ENCODE peak calls at places on chromosomes 11 and 22, in nine cellular contexts. V is gastrocnemius medialis, W is K562, R is stomach, L is uterus, O is upper lobe of right lung, E is colonic mucosa, F is RWPE2, Z is tibial nerve. P is an unnamed sample.

GRCh38 chr22:23229646-23230045 is 49.3 kb downstream of the BCR start:
- DNase-seq in V (no peak), W (peak; percentile 61), R (no peak), L (no peak), O (no peak), E (no peak), F (no peak), Z (no peak), P (no peak)

GRCh38 chr11:64207247-64208085 is 945 bp downstream of the FERMT3 start:
- DNase-seq in V (peak; percentile 58), W (peak; percentile 89), R (peak; percentile 55), L (peak; percentile 72), O (peak; percentile 83), E (peak; percentile 57), F (no peak), Z (peak; percentile 36), P (peak; percentile 81)

GRCh38 chr11:113603277-113604059 is 102.6 kb downstream of the TMPRSS5 start:
- DNase-seq in V (peak; percentile 77), W (no peak), R (no peak), L (peak; percentile 22), O (no peak), E (no peak), F (no peak), Z (no peak), P (peak; percentile 72)

GRCh38 chr22:44930711-44931035 is 79.1 kb downstream of the PHF21B start:
- DNase-seq in V (no peak), W (no peak), R (no peak), L (no peak), O (no peak), E (no peak), F (no peak), Z (no peak), P (no peak)

GRCh38 chr22:46754110-46754799 is 8.2 kb upstream of the TBC1D22A start:
- DNase-seq in V (peak; percentile 96), W (peak; percentile 62), R (peak; percentile 94), L (peak; percentile 82), O (peak; percentile 91), E (peak; percentile 94), F (peak; percentile 93), Z (peak; percentile 83), P (peak; percentile 99)

GRCh38 chr11:45692808-45693453 is 27.5 kb upstream of the CHST1 start:
- DNase-seq in V (no peak), W (no peak), R (no peak), L (no peak), O (no peak), E (no peak), F (no peak), Z (no peak), P (no peak)

GRCh38 chr11:126378763-126379162 is 23.3 kb downstream of the ST3GAL4 start:
- DNase-seq in V (no peak), W (no peak), R (no peak), L (no peak), O (no peak), E (no peak), F (no peak), Z (no peak), P (no peak)

GRCh38 chr11:6387811-6388599 is 2.3 kb upstream of the SMPD1 start:
- DNase-seq in V (no peak), W (no peak), R (no peak), L (no peak), O (no peak), E (peak; percentile 36), F (no peak), Z (no peak), P (no peak)

GRCh38 chr22:42932197-42932519 is 75.1 kb upstream of the ARFGAP3 start:
- DNase-seq in V (no peak), W (no peak), R (no peak), L (no peak), O (no peak), E (no peak), F (no peak), Z (no peak), P (no peak)

GRCh38 chr22:45918455-45919370 is 58.2 kb downstream of the WNT7B start:
- DNase-seq in V (no peak), W (no peak), R (peak; percentile 41), L (no peak), O (no peak), E (no peak), F (peak; percentile 92), Z (no peak), P (no peak)

GRCh38 chr11:34345012-34345804 is 12.6 kb downstream of the ABTB2 start:
- DNase-seq in V (peak; percentile 51), W (no peak), R (peak; percentile 49), L (peak; percentile 69), O (no peak), E (peak; percentile 62), F (peak; percentile 81), Z (peak; percentile 30), P (peak; percentile 76)

GRCh38 chr22:38461057-38461413 is 6.0 kb upstream of the KCNJ4 start:
- DNase-seq in V (no peak), W (no peak), R (no peak), L (no peak), O (no peak), E (no peak), F (no peak), Z (no peak), P (no peak)

GRCh38 chr11:83035070-83035854 is 36.4 kb downstream of the RAB30 start:
- DNase-seq in V (peak; percentile 82), W (no peak), R (no peak), L (no peak), O (no peak), E (no peak), F (no peak), Z (no peak), P (no peak)

GRCh38 chr11:67303132-67303988 is at the start of gene SSH3:
- DNase-seq in V (peak; percentile 75), W (no peak), R (peak; percentile 91), L (peak; percentile 64), O (peak; percentile 94), E (peak; percentile 90), F (peak; percentile 85), Z (peak; percentile 47), P (no peak)

GRCh38 chr11:1224491-1225385 is 1.9 kb downstream of the MUC5B start:
- DNase-seq in V (no peak), W (peak; percentile 36), R (no peak), L (no peak), O (peak; percentile 56), E (peak; percentile 84), F (peak; percentile 44), Z (no peak), P (no peak)

GRCh38 chr22:40385041-40385782 is 14.8 kb downstream of the SGSM3 start:
- DNase-seq in V (no peak), W (no peak), R (no peak), L (no peak), O (no peak), E (no peak), F (no peak), Z (no peak), P (peak; percentile 38)

GRCh38 chr11:92632510-92632909 is 336.9 kb upstream of the MTNR1B start:
- DNase-seq in V (no peak), W (no peak), R (no peak), L (no peak), O (no peak), E (no peak), F (no peak), Z (no peak), P (no peak)

GRCh38 chr11:15800121-15800800 is 556.1 kb downstream of the SOX6 start:
- DNase-seq in V (peak; percentile 20), W (no peak), R (peak; percentile 50), L (no peak), O (peak; percentile 69), E (peak; percentile 26), F (peak; percentile 66), Z (peak; percentile 46), P (peak; percentile 70)

GRCh38 chr11:67376873-67377808 is 3.7 kb upstream of the CLCF1 start:
- DNase-seq in V (no peak), W (no peak), R (no peak), L (peak; percentile 21), O (no peak), E (no peak), F (no peak), Z (no peak), P (no peak)

DNA sequence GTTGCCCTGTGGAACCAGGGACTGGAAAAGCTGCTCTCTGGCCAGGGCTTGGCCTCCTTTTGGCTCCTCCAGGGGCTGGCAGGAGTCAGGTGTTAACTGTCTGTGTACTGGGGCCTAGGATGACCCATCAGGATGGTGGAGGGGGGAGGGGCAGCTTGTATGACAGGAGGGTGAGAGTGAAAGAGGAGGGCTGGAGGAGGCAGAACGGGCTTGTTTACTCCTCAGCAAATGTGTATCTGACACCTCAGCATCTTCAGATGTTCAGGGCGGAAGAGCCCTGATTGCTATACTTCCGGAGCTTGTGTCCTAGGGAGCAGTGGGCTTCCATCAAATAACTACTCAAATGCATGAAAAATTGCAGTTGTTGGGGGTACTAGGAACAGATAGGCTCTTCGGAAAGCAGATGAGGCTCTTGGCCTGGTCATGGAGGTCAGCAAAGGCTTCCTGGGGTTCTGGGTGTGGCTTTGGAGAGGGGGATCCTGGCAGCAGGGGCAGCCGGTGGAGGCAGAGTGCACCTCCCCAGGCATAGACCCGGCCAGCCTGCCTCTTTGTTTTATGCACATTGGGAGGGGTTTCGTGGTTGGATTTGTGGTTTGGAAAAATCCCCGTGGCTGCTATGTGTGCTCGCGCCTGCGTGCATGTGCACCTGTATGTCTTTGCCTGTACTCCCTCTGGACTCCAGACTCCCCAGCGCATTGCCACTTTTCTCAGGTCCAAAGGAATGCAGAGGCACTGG is 31.2 kb downstream of the CD82 start:
- DNase-seq in V (peak; percentile 36), W (no peak), R (no peak), L (no peak), O (no peak), E (no peak), F (no peak), Z (no peak), P (no peak)
- H3K4me1 ChIP-seq in V (peaks cover 50% of the 10 kb centered on the region), W (peaks cover 15% of the 10 kb centered on the region), R (peaks cover 45% of the 10 kb centered on the region), L (peaks cover 7% of the 10 kb centered on the region), O (peaks cover 55% of the 10 kb centered on the region), E (peaks cover 7% of the 10 kb centered on the region), F (no peaks in the 10 kb centered on the region), Z (peaks cover 96% of the 10 kb centered on the region), P (peaks cover 51% of the 10 kb centered on the region)

GRCh38 chr22:20116951-20117645 is at the start of gene TRMT2A:
- DNase-seq in V (peak; percentile 98), W (peak; percentile 100), R (peak; percentile 99), L (peak; percentile 99), O (peak; percentile 99), E (peak; percentile 97), F (peak; percentile 93), Z (peak; percentile 98), P (peak; percentile 99)
- H3K36me3 ChIP-seq in V (peaks cover 44% of the 10 kb centered on the region), W (peaks cover 84% of the 10 kb centered on the region), R (peaks cover 69% of the 10 kb centered on the region), L (no peaks in the 10 kb centered on the region), O (peaks cover 64% of the 10 kb centered on the region), E (no peaks in the 10 kb centered on the region), F (peaks cover 72% of the 10 kb centered on the region), Z (no peaks in the 10 kb centered on the region), P (peaks cover 61% of the 10 kb centered on the region)

DNA sequence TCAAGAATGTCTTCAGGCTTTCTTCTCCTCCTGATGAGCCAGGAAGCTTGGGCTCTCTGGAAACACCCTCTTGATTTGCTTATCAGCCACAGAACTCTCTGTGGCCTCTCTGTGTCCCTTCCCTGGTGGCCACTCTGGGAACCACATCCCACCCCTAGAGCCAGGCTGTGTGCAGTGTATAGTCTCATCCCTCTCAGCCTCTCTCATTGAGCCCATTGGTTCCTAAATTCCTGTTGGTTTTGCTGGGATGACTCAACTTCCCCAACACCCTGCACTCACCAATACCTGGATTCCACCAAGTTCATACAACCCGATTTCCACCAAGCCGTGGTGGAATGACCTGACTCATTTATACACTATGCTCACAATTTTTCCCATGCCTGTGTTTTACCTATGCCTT is 5.2 kb downstream of the IRAG1 start:
- DNase-seq in V (no peak), W (peak; percentile 46), R (no peak), L (no peak), O (no peak), E (no peak), F (no peak), Z (no peak), P (no peak)
- TF ChIP-seq CTCF in V (no peak), W (peak; percentile 58), R (no peak), L (no peak), O (peak; percentile 20), E (peak; percentile 13), F (no peak), Z (no peak), P (peak; percentile 8)

GRCh38 chr11:128487978-128488377 is 99.4 kb downstream of the ETS1 start:
- DNase-seq in V (no peak), W (no peak), R (no peak), L (no peak), O (no peak), E (no peak), F (no peak), Z (no peak), P (no peak)
- H3K4me1 ChIP-seq in V (peaks cover 65% of the 10 kb centered on the region), W (no peaks in the 10 kb centered on the region), R (peaks cover 24% of the 10 kb centered on the region), L (no peaks in the 10 kb centered on the region), O (peaks cover 32% of the 10 kb centered on the region), E (peaks cover 4% of the 10 kb centered on the region), F (peaks cover 33% of the 10 kb centered on the region), Z (peaks cover 51% of the 10 kb centered on the region), P (no peaks in the 10 kb centered on the region)

P was measured in ascending aorta.